ENCODE peak calls at places on chromosomes 1 and 21, in five cellular contexts. One of them, this sample, is unnamed.

GRCh38 chr1:206467915-206468314 is 2.4 kb upstream of the IKBKE start:
- DNase-seq in HEK293T: no peak
- DNase-seq in NAMALWA: peak; percentile 24
- DNase-seq in CD4-positive, alpha-beta T cell: no peak
- DNase-seq in PC-3: no peak
- DNase-seq in this sample: no peak

GRCh38 chr1:154407021-154407865 is 2.1 kb downstream of the IL6R start:
- DNase-seq in NAMALWA: peak; percentile 76
- DNase-seq in HEK293T: no peak
- DNase-seq in PC-3: no peak
- DNase-seq in CD4-positive, alpha-beta T cell: no peak
- DNase-seq in this sample: no peak

GRCh38 chr1:61084560-61084991 is 2.2 kb downstream of the NFIA start:
- DNase-seq in NAMALWA: no peak
- DNase-seq in CD4-positive, alpha-beta T cell: no peak
- DNase-seq in HEK293T: no peak
- DNase-seq in PC-3: peak; percentile 33
- DNase-seq in this sample: no peak

GRCh38 chr21:46182548-46183336 is 1.5 kb downstream of the SPATC1L start:
- DNase-seq in HEK293T: no peak
- DNase-seq in CD4-positive, alpha-beta T cell: no peak
- DNase-seq in NAMALWA: no peak
- DNase-seq in PC-3: no peak
- DNase-seq in this sample: no peak

GRCh38 chr1:232421143-232421796 is 208.7 kb downstream of the SIPA1L2 start:
- DNase-seq in CD4-positive, alpha-beta T cell: no peak
- DNase-seq in PC-3: no peak
- DNase-seq in NAMALWA: no peak
- DNase-seq in HEK293T: no peak
- DNase-seq in this sample: no peak

GRCh38 chr1:7136166-7136953 is 351.1 kb downstream of the CAMTA1 start:
- DNase-seq in PC-3: no peak
- DNase-seq in CD4-positive, alpha-beta T cell: no peak
- DNase-seq in NAMALWA: no peak
- DNase-seq in HEK293T: no peak
- DNase-seq in this sample: no peak

GRCh38 chr1:226094451-226094850 is 31.9 kb downstream of the H3-3A start:
- DNase-seq in CD4-positive, alpha-beta T cell: no peak
- DNase-seq in HEK293T: no peak
- DNase-seq in PC-3: no peak
- DNase-seq in NAMALWA: no peak
- DNase-seq in this sample: no peak

GRCh38 chr1:41394918-41395598 is 33.8 kb downstream of the FOXO6 start:
- DNase-seq in HEK293T: no peak
- DNase-seq in PC-3: no peak
- DNase-seq in NAMALWA: no peak
- DNase-seq in CD4-positive, alpha-beta T cell: no peak
- DNase-seq in this sample: no peak

GRCh38 chr1:180802849-180803248 is 109.8 kb upstream of the KIAA1614 start:
- DNase-seq in CD4-positive, alpha-beta T cell: no peak
- DNase-seq in PC-3: no peak
- DNase-seq in HEK293T: no peak
- DNase-seq in NAMALWA: no peak
- DNase-seq in this sample: no peak

GRCh38 chr1:241654019-241654418 is 1.9 kb downstream of the WDR64 start:
- DNase-seq in HEK293T: no peak
- DNase-seq in NAMALWA: no peak
- DNase-seq in PC-3: no peak
- DNase-seq in CD4-positive, alpha-beta T cell: no peak
- DNase-seq in this sample: no peak

GRCh38 chr1:26280333-26281042 is 602 bp downstream of the SH3BGRL3 start:
- DNase-seq in NAMALWA: no peak
- DNase-seq in HEK293T: no peak
- DNase-seq in CD4-positive, alpha-beta T cell: no peak
- DNase-seq in PC-3: peak; percentile 50
- DNase-seq in this sample: no peak

GRCh38 chr1:56473582-56474270 is 105.6 kb downstream of the PLPP3 start:
- DNase-seq in NAMALWA: no peak
- DNase-seq in PC-3: peak; percentile 73
- DNase-seq in CD4-positive, alpha-beta T cell: no peak
- DNase-seq in HEK293T: no peak
- DNase-seq in this sample: no peak

GRCh38 chr1:79460773-79461436 is 454.4 kb upstream of the ADGRL4 start:
- DNase-seq in CD4-positive, alpha-beta T cell: no peak
- DNase-seq in HEK293T: no peak
- DNase-seq in PC-3: no peak
- DNase-seq in NAMALWA: no peak
- DNase-seq in this sample: no peak

GRCh38 chr1:53065391-53065790 is 3.4 kb downstream of the PODN start:
- DNase-seq in NAMALWA: no peak
- DNase-seq in HEK293T: no peak
- DNase-seq in CD4-positive, alpha-beta T cell: no peak
- DNase-seq in PC-3: no peak
- DNase-seq in this sample: no peak

GRCh38 chr1:167173516-167174184 is 47.0 kb upstream of the POU2F1 start:
- DNase-seq in CD4-positive, alpha-beta T cell: no peak
- DNase-seq in PC-3: peak; percentile 51
- DNase-seq in HEK293T: no peak
- DNase-seq in NAMALWA: no peak
- DNase-seq in this sample: no peak